ENCODE peak calls at places on chromosomes 13 and 19, in six cellular contexts. P is pancreas, U is dorsolateral prefrontal cortex, D is breast epithelium, O is lower lobe of right lung, K is H9. Q is an unnamed sample.

GRCh38 chr13:53105477-53105876 is 76.9 kb downstream of the OLFM4 start:
- DNase-seq in P (no peak), U (no peak), D (no peak), O (no peak), K (no peak), Q (no peak)

GRCh38 chr13:52975969-52976368 is 52.6 kb upstream of the OLFM4 start:
- DNase-seq in P (no peak), U (no peak), D (no peak), O (no peak), K (no peak), Q (no peak)

GRCh38 chr19:33348301-33349010 is 25.1 kb upstream of the CEBPG start:
- DNase-seq in P (no peak), U (no peak), D (no peak), O (no peak), K (no peak), Q (no peak)

GRCh38 chr19:16139752-16140151 is 3.7 kb upstream of the HSH2D start:
- DNase-seq in P (no peak), U (no peak), D (no peak), O (no peak), K (no peak), Q (no peak)

GRCh38 chr13:39281539-39282150 is 243.4 kb downstream of the NHLRC3 start:
- DNase-seq in P (no peak), U (no peak), D (no peak), O (no peak), K (no peak), Q (no peak)

GRCh38 chr19:23823952-23824389 is 65.3 kb upstream of the ZNF681 start:
- DNase-seq in P (no peak), U (no peak), D (no peak), O (no peak), K (peak; percentile 47), Q (no peak)

GRCh38 chr19:33813391-33814101 is 16.9 kb downstream of the KCTD15 start:
- DNase-seq in P (no peak), U (no peak), D (no peak), O (peak; percentile 30), K (no peak), Q (no peak)

GRCh38 chr19:52898101-52898500 is 666 bp upstream of the ZNF320 start:
- DNase-seq in P (no peak), U (no peak), D (no peak), O (no peak), K (peak; percentile 75), Q (peak; percentile 65)

GRCh38 chr19:44758596-44758995 is 10.1 kb downstream of the BCL3 start:
- DNase-seq in P (no peak), U (no peak), D (no peak), O (no peak), K (peak; percentile 89), Q (no peak)

GRCh38 chr13:27007166-27007565 is 164.4 kb downstream of the USP12 start:
- DNase-seq in P (no peak), U (no peak), D (no peak), O (no peak), K (no peak), Q (no peak)
- H3K27ac ChIP-seq in P (no peak overlapping the region), U (peak overlapping the region; percentile 90), D (no peak overlapping the region), O (no peak overlapping the region), K (no peak overlapping the region), Q (no peak overlapping the region)

DNA sequence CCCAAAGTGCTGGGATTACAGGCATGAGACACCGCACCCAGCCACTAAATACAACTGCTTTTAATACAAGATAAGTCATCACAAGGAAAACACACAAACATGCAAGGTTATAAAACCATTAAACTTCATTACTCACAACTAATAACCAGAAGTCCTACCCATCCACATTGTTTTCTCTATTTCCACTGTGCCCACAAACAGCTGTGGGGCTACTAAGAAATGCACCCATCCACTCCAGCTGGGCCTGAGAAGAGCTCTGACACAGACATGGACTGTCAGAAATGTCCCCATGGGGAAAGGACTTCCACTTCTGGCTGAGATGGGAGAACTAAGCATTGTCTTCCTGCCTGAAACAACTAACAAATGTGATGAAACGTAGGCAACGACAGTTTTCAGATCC is 17.2 kb downstream of the SAFB2 start:
- DNase-seq in P (no peak), U (no peak), D (no peak), O (no peak), K (no peak), Q (no peak)
- H3K27me3 ChIP-seq in P (no peaks in the 10 kb centered on the region), U (no peaks in the 10 kb centered on the region), D (no peaks in the 10 kb centered on the region), O (no peaks in the 10 kb centered on the region), K (no peaks in the 10 kb centered on the region), Q (no peaks in the 10 kb centered on the region)

GRCh38 chr13:94247890-94248289 is 231.6 kb downstream of the DCT start:
- DNase-seq in P (no peak), U (no peak), D (no peak), O (no peak), K (no peak), Q (no peak)
- H3K27ac ChIP-seq in P (no peak overlapping the region), U (no peak overlapping the region), D (no peak overlapping the region), O (no peak overlapping the region), K (no peak overlapping the region), Q (no peak overlapping the region)

DNA sequence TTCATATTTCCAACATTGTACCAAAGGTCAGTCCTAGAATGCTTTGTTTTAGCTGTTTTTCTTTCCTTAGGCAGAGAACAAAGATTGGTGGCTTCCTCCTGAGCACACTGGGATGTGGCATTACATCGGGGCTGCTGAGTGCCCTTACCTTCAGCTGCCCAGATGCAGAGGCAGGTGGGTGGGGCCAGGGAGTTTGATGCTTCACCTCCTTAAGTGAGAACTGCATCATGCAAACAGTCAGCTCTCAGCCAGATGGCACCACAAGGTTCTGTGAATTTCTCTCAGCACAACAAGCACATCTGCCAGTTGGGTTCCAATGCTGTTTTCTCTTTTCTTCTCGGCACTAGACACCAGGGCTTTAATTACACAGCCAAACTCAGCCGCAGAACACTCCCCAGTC is 87.4 kb upstream of the UBL3 start:
- DNase-seq in P (no peak), U (no peak), D (no peak), O (no peak), K (peak; percentile 48), Q (no peak)
- H3K27me3 ChIP-seq in P (no peaks in the 10 kb centered on the region), U (no peaks in the 10 kb centered on the region), D (no peaks in the 10 kb centered on the region), O (no peaks in the 10 kb centered on the region), K (peaks cover 3% of the 10 kb centered on the region), Q (no peaks in the 10 kb centered on the region)

DNA sequence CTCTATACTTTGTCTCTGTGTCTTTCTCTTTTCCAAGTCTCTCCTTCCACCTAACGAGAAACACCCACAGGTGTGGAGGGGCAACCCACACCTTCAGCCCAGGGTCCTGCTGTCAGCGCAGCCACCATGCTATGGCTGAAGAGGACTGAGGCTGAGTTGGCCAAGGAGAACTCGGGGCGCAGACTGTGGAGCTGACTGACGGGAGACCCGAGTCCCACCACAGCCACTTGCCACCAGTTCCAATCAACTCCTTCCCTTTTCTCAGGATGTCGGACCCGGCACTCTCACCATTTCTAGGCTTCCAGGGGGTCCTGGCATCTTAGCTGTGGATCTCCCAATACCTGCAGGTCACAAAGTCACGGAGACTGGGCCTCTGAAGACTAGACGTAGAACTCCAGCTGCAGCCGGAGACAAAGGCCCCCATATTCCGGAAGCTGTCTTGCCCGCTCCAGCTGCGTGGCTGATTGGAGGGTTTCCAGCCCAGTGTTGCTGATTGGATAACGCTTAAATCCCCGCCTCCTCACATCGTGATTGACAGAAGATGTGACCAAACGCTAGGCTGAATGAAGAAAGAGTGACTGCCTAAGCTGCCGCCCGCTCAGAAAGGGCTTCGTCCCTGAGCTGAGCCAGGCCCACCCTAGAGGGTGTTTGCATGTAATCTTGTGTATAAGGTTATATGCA is 63.6 kb downstream of the ZNF429 start:
- DNase-seq in P (peak; percentile 91), U (peak; percentile 82), D (peak; percentile 94), O (peak; percentile 82), K (no peak), Q (peak; percentile 93)
- H3K27ac ChIP-seq in P (peak overlapping the region; percentile 74), U (peak overlapping the region; percentile 88), D (peak overlapping the region; percentile 29), O (peak overlapping the region; percentile 72), K (no peak overlapping the region), Q (no peak overlapping the region)

GRCh38 chr13:111966969-111967368 is 100.0 kb upstream of the SOX1 start:
- DNase-seq in P (no peak), U (no peak), D (no peak), O (no peak), K (no peak), Q (no peak)
- H3K27me3 ChIP-seq in P (no peaks in the 10 kb centered on the region), U (no peaks in the 10 kb centered on the region), D (peaks cover 25% of the 10 kb centered on the region), O (peaks cover 27% of the 10 kb centered on the region), K (no peaks in the 10 kb centered on the region), Q (no peaks in the 10 kb centered on the region)

DNA sequence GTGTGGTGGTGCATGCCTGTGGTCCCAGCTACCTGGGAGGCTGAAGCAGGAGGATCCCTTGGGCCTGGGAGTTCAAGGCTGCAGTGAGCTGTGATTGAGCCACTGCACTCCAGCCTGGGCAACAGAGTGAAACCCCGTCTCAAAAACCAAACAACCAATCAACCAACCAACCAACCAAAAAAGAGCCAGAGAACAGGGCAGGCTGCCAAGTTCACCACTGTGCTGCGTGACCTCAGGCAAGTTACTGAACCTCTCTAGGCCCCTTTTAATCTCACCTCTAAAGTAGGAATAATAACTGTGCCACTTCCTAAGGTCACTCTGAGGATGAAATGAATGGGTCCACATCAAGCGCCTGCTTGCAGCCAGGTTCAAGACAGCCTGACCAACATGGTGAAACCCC is 16.9 kb downstream of the TJP3 start:
- DNase-seq in P (no peak), U (no peak), D (no peak), O (no peak), K (no peak), Q (no peak)
- H3K27ac ChIP-seq in P (no peak overlapping the region), U (no peak overlapping the region), D (no peak overlapping the region), O (no peak overlapping the region), K (no peak overlapping the region), Q (no peak overlapping the region)

DNA sequence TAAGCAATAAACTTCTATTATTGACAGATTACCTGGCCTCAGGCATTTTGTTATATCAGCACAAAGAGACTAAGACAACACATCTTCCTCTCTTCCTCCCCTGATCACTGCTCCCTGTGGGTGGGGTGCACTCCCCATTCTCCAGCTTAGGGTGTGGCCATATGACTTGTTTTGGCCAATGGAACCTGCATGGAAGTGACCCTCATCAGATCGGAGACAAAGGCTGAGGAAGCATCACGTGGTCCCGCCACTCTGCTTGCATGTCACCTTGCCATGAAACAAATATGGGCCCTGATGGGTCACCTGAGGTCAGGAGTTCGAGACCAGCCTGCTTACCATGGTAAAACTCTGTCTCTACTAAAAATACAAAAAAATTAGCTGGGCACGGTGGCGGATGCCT is 13.7 kb upstream of the CCL25 start:
- DNase-seq in P (no peak), U (no peak), D (no peak), O (no peak), K (no peak), Q (no peak)
- H3K27me3 ChIP-seq in P (no peaks in the 10 kb centered on the region), U (no peaks in the 10 kb centered on the region), D (no peaks in the 10 kb centered on the region), O (no peaks in the 10 kb centered on the region), K (no peaks in the 10 kb centered on the region), Q (no peaks in the 10 kb centered on the region)

GRCh38 chr19:49160450-49161189 is 3.0 kb downstream of the TRPM4 start:
- DNase-seq in P (no peak), U (no peak), D (no peak), O (no peak), K (no peak), Q (peak; percentile 34)
- H3K27ac ChIP-seq in P (no peak overlapping the region), U (no peak overlapping the region), D (no peak overlapping the region), O (no peak overlapping the region), K (no peak overlapping the region), Q (no peak overlapping the region)

Q was measured in right cardiac atrium.